ENCODE peak calls at places on chromosomes 2 and 18, in five cellular contexts. C is stimulated activated CD4-positive, alpha-beta T cell treated with anti-CD3 and anti-CD28 coated beads, Interleukin-1b, Interleukin-23, amount 100 ng/mL, for 1 hour; M is B cell; L is activated CD8-positive, alpha-beta memory T cell treated with anti-CD3 and anti-CD28 coated beads for 24 hours; O is amniotic stem cell. X is an unnamed sample.

GRCh38 chr18:76405761-76406356 is 89.2 kb downstream of the ZNF516 start:
- DNase-seq in C (peak), M (no peak), L (peak), O (no peak), X (peak)

GRCh38 chr2:239150125-239151011 is 250.5 kb downstream of the HDAC4 start:
- DNase-seq in L (no peak), O (no peak), C (no peak), M (no peak), X (peak)

GRCh38 chr2:34252111-34252510 is 653.0 kb upstream of the FAM98A start:
- DNase-seq in O (no peak), L (no peak), C (no peak), M (no peak), X (no peak)

GRCh38 chr18:46756172-46756558 is 688 bp downstream of the ST8SIA5 start:
- DNase-seq in M (no peak), C (no peak), O (no peak), L (no peak), X (no peak)

GRCh38 chr18:50662177-50662576 is 102.3 kb downstream of the MAPK4 start:
- DNase-seq in L (no peak), O (no peak), C (no peak), M (no peak), X (no peak)

GRCh38 chr2:56014075-56014730 is 90.6 kb upstream of the EFEMP1 start:
- DNase-seq in O (no peak), M (no peak), C (no peak), L (no peak), X (no peak)

GRCh38 chr2:148764820-148765219 is 110.2 kb upstream of the KIF5C start:
- DNase-seq in O (no peak), L (no peak), C (no peak), M (no peak), X (no peak)

GRCh38 chr18:26205318-26205717 is 20.9 kb upstream of the TAF4B start:
- DNase-seq in L (no peak), C (no peak), O (no peak), M (no peak), X (no peak)

GRCh38 chr2:86788172-86788571 is 2.5 kb downstream of the CD8A start:
- DNase-seq in C (no peak), M (no peak), L (no peak), O (no peak), X (no peak)

GRCh38 chr18:47754311-47755101 is 176.0 kb downstream of the SMAD2 start:
- DNase-seq in M (peak), O (no peak), L (peak), C (no peak), X (peak)